ENCODE peak calls at places on chromosomes 11 and 22, in ten cellular contexts. M, S, E, L, K, A, V, R, P and H are unnamed samples.
A peak's percentile ranks its signal among the peaks of the same experiment; 100 is the strongest.

GRCh38 chr11:75365711-75366181 is 14.3 kb upstream of the ARRB1 start:
- DNase-seq in R (no peak), A (no peak), V (no peak), M (no peak), L (no peak), K (no peak), P (no peak), S (no peak), E (no peak), H (no peak)

GRCh38 chr11:16095756-16096155 is 260.6 kb downstream of the SOX6 start:
- DNase-seq in K (no peak), V (no peak), A (no peak), R (no peak), E (no peak), M (no peak), P (no peak), L (no peak), S (no peak), H (no peak)

GRCh38 chr11:100863080-100863581 is 176.0 kb downstream of the ARHGAP42 start:
- DNase-seq in K (peak; percentile 6), P (peak; percentile 95), L (peak; percentile 51), R (no peak), S (no peak), A (no peak), E (no peak), V (no peak), M (peak; percentile 17), H (no peak)

GRCh38 chr11:61956191-61957027 is 6.3 kb downstream of the BEST1 start:
- DNase-seq in L (no peak), V (no peak), M (no peak), A (no peak), S (no peak), E (no peak), R (no peak), P (no peak), K (no peak), H (no peak)

GRCh38 chr22:44354288-44354687 is 41.5 kb upstream of the SHISAL1 start:
- DNase-seq in L (no peak), P (no peak), R (no peak), E (no peak), A (peak; percentile 9), K (no peak), S (no peak), M (peak; percentile 2), V (no peak), H (no peak)

GRCh38 chr11:57460017-57460755 is at the start of gene RTN4RL2:
- DNase-seq in A (peak; percentile 61), L (peak; percentile 88), M (peak; percentile 43), S (peak; percentile 27), K (peak; percentile 71), R (no peak), E (no peak), V (no peak), P (no peak), H (no peak)

GRCh38 chr22:25362215-25362882 is 142.9 kb downstream of the CRYBB2 start:
- DNase-seq in S (peak; percentile 38), K (peak; percentile 86), R (peak; percentile 20), P (peak; percentile 13), L (peak; percentile 54), M (peak; percentile 71), E (peak; percentile 52), V (no peak), A (peak; percentile 64), H (peak; percentile 45)

GRCh38 chr11:65941720-65942310 is 3.5 kb upstream of the TSGA10IP start:
- DNase-seq in S (no peak), P (no peak), A (no peak), E (no peak), M (no peak), R (no peak), V (no peak), K (no peak), L (no peak), H (no peak)

GRCh38 chr11:109298865-109299264 is 123.1 kb upstream of the C11orf87 start:
- DNase-seq in E (no peak), A (no peak), R (no peak), L (no peak), K (no peak), V (no peak), S (no peak), M (no peak), P (no peak), H (no peak)

GRCh38 chr11:115760528-115760837 is 256.3 kb upstream of the CADM1 start:
- DNase-seq in M (peak; percentile 24), A (no peak), P (no peak), V (no peak), K (no peak), R (no peak), L (no peak), S (no peak), E (no peak), H (no peak)

GRCh38 chr22:19419086-19419463 is 12.5 kb downstream of the HIRA start:
- DNase-seq in V (no peak), E (no peak), L (peak; percentile 57), M (peak; percentile 21), S (no peak), A (peak; percentile 64), K (peak; percentile 22), P (no peak), R (no peak), H (no peak)

GRCh38 chr22:31230155-31230870 is 18.2 kb downstream of the LIMK2 start:
- DNase-seq in E (no peak), M (no peak), V (no peak), R (no peak), L (no peak), A (no peak), K (no peak), S (no peak), P (no peak), H (no peak)

GRCh38 chr11:61639816-61640443 is 40.3 kb upstream of the DAGLA start:
- DNase-seq in V (no peak), M (peak; percentile 35), A (no peak), L (no peak), R (no peak), E (no peak), K (peak; percentile 12), P (no peak), S (no peak), H (no peak)

GRCh38 chr11:5605849-5606248 is 9.4 kb downstream of the TRIM6 start:
- DNase-seq in A (no peak), P (peak; percentile 80), K (no peak), E (peak; percentile 43), R (no peak), M (peak; percentile 40), V (no peak), L (no peak), S (no peak), H (no peak)

GRCh38 chr22:50360578-50360977 is 17.5 kb downstream of the PPP6R2 start:
- DNase-seq in P (no peak), A (no peak), K (no peak), E (no peak), R (no peak), L (no peak), M (no peak), S (no peak), V (no peak), H (no peak)